ENCODE peak calls at places on chromosomes 7 and 10, in ten cellular contexts. N is OCI-LY7, A is fibroblast of lung, D is GM23248, Z is astrocyte, L is HCT116, M is A549, W is PC-9, H is mammary epithelial cell, X is IMR-90. S is an unnamed sample.

GRCh38 chr10:70672165-70672992 is at the start of gene ADAMTS14:
- DNase-seq in N (no peak), A (peak; percentile 64), D (peak; percentile 80), Z (peak; percentile 52), L (peak; percentile 29), M (peak; percentile 33), W (peak; percentile 34), H (no peak), X (no peak), S (peak; percentile 61)

GRCh38 chr10:24723386-24723787 is 300 bp downstream of the ARHGAP21 start:
- DNase-seq in N (peak; percentile 54), A (peak; percentile 42), D (peak; percentile 74), Z (no peak), L (no peak), M (peak; percentile 21), W (no peak), H (peak; percentile 30), X (peak; percentile 36), S (no peak)

GRCh38 chr7:55024776-55025175 is 6.0 kb downstream of the EGFR start:
- DNase-seq in N (no peak), A (peak; percentile 43), D (peak; percentile 97), Z (no peak), L (no peak), M (no peak), W (no peak), H (no peak), X (peak; percentile 65), S (no peak)

GRCh38 chr10:5585517-5586222 is 60.9 kb downstream of the CALML3 start:
- DNase-seq in N (no peak), A (peak; percentile 61), D (peak; percentile 40), Z (peak; percentile 52), L (no peak), M (no peak), W (no peak), H (peak; percentile 64), X (no peak), S (peak; percentile 55)

GRCh38 chr10:72263613-72264241 is 10.0 kb upstream of the DDIT4 start:
- DNase-seq in N (peak; percentile 93), A (no peak), D (no peak), Z (no peak), L (no peak), M (no peak), W (peak; percentile 96), H (peak; percentile 96), X (no peak), S (peak; percentile 73)

GRCh38 chr10:87700031-87700796 is 40.5 kb downstream of the PAPSS2 start:
- DNase-seq in N (no peak), A (peak; percentile 70), D (peak; percentile 86), Z (peak; percentile 68), L (no peak), M (no peak), W (no peak), H (peak; percentile 52), X (peak; percentile 74), S (peak; percentile 60)

GRCh38 chr10:128152741-128153583 is 26.7 kb upstream of the MKI67 start:
- DNase-seq in N (no peak), A (no peak), D (no peak), Z (no peak), L (no peak), M (no peak), W (no peak), H (no peak), X (no peak), S (no peak)

GRCh38 chr10:43899224-43899959 is 250.7 kb upstream of the ZNF32 start:
- DNase-seq in N (no peak), A (no peak), D (peak; percentile 40), Z (no peak), L (no peak), M (no peak), W (no peak), H (no peak), X (no peak), S (no peak)

GRCh38 chr7:151697942-151698341 is 178.2 kb upstream of the RHEB start:
- DNase-seq in N (no peak), A (no peak), D (no peak), Z (no peak), L (no peak), M (no peak), W (no peak), H (no peak), X (no peak), S (no peak)

GRCh38 chr7:151697515-151697895 is 177.8 kb upstream of the RHEB start:
- DNase-seq in N (no peak), A (no peak), D (no peak), Z (no peak), L (no peak), M (no peak), W (no peak), H (no peak), X (no peak), S (no peak)

GRCh38 chr7:151694828-151695580 is 175.3 kb upstream of the RHEB start:
- DNase-seq in N (no peak), A (no peak), D (peak; percentile 20), Z (no peak), L (no peak), M (no peak), W (peak; percentile 97), H (no peak), X (no peak), S (peak; percentile 74)

GRCh38 chr7:151695856-151696555 is 176.3 kb upstream of the RHEB start:
- DNase-seq in N (no peak), A (no peak), D (no peak), Z (no peak), L (no peak), M (no peak), W (peak; percentile 28), H (peak; percentile 87), X (no peak), S (no peak)

GRCh38 chr7:151696738-151697514 is 177.2 kb upstream of the RHEB start:
- DNase-seq in N (no peak), A (peak; percentile 29), D (no peak), Z (no peak), L (no peak), M (peak; percentile 71), W (peak; percentile 88), H (peak; percentile 63), X (no peak), S (peak; percentile 70)
- H3K4me2 ChIP-seq in N (no peak overlapping the region), A (no peak overlapping the region), D (no peak overlapping the region), Z (no peak overlapping the region), L (no peak overlapping the region), M (peak overlapping the region; percentile 70), W (peak overlapping the region; percentile 54), H (peak overlapping the region; percentile 76), X (no peak overlapping the region), S (peak overlapping the region; percentile 46)

GRCh38 chr10:104056619-104057273 is 28.9 kb downstream of the COL17A1 start:
- DNase-seq in N (no peak), A (no peak), D (no peak), Z (no peak), L (peak; percentile 40), M (no peak), W (no peak), H (no peak), X (no peak), S (no peak)

GRCh38 chr10:104057717-104058116 is 28.0 kb downstream of the COL17A1 start:
- DNase-seq in N (no peak), A (no peak), D (no peak), Z (no peak), L (no peak), M (no peak), W (no peak), H (no peak), X (no peak), S (no peak)

GRCh38 chr10:104049497-104050250 is 36.0 kb downstream of the COL17A1 start:
- DNase-seq in N (no peak), A (peak; percentile 75), D (peak; percentile 85), Z (peak; percentile 69), L (peak; percentile 37), M (peak; percentile 59), W (peak; percentile 70), H (peak; percentile 68), X (peak; percentile 49), S (peak; percentile 80)

GRCh38 chr10:104052351-104052885 is 33.3 kb downstream of the COL17A1 start:
- DNase-seq in N (no peak), A (no peak), D (no peak), Z (no peak), L (no peak), M (no peak), W (no peak), H (no peak), X (no peak), S (no peak)

DNA sequence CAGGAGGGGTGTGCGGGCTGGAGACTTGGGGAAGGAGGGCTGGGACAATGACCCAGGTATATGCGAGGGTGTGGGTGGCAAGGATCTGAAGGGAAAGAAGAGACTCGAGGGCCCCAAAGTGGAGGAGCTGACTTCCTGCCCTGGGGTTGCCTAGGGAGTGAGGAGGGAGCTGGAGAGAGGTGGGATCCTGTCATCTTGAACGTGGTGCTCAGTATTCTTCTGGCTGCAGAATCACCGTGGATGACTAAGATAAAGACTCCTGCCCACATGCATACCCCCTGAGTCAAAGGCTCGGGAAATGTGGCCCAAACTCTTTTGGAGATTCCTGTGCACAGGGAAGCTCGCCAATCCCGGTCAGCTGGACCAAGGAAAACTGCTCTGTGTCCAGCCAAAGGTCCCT is 31.2 kb downstream of the COL17A1 start:
- DNase-seq in N (no peak), A (peak; percentile 84), D (peak; percentile 88), Z (peak; percentile 73), L (no peak), M (peak; percentile 54), W (no peak), H (no peak), X (peak; percentile 77), S (peak; percentile 58)
- H3K4me2 ChIP-seq in N (no peak overlapping the region), A (no peak overlapping the region), D (peak overlapping the region; percentile 33), Z (peak overlapping the region; percentile 45), L (no peak overlapping the region), M (peak overlapping the region; percentile 39), W (no peak overlapping the region), H (no peak overlapping the region), X (peak overlapping the region; percentile 13), S (no peak overlapping the region)

GRCh38 chr7:158741294-158741666 is 36.7 kb upstream of the NCAPG2 start:
- DNase-seq in N (no peak), A (no peak), D (no peak), Z (no peak), L (no peak), M (no peak), W (no peak), H (no peak), X (no peak), S (no peak)

GRCh38 chr7:158738841-158739240 is 34.2 kb upstream of the NCAPG2 start:
- DNase-seq in N (no peak), A (no peak), D (no peak), Z (no peak), L (no peak), M (no peak), W (peak; percentile 26), H (no peak), X (no peak), S (no peak)

GRCh38 chr7:158740657-158741293 is 36.2 kb upstream of the NCAPG2 start:
- DNase-seq in N (no peak), A (peak; percentile 98), D (peak; percentile 84), Z (peak; percentile 97), L (no peak), M (peak; percentile 51), W (peak; percentile 96), H (no peak), X (peak; percentile 95), S (peak; percentile 90)

GRCh38 chr7:158742065-158742821 is 37.6 kb upstream of the NCAPG2 start:
- DNase-seq in N (no peak), A (no peak), D (no peak), Z (no peak), L (no peak), M (no peak), W (peak; percentile 19), H (no peak), X (no peak), S (no peak)

GRCh38 chr7:158740013-158740656 is 35.5 kb upstream of the NCAPG2 start:
- DNase-seq in N (no peak), A (peak; percentile 95), D (peak; percentile 77), Z (peak; percentile 94), L (no peak), M (no peak), W (peak; percentile 96), H (peak; percentile 39), X (peak; percentile 91), S (peak; percentile 81)
- H3K4me2 ChIP-seq in N (no peak overlapping the region), A (no peak overlapping the region), D (no peak overlapping the region), Z (peak overlapping the region; percentile 69), L (no peak overlapping the region), M (peak overlapping the region; percentile 66), W (peak overlapping the region; percentile 66), H (no peak overlapping the region), X (peak overlapping the region; percentile 56), S (peak overlapping the region; percentile 74)

DNA sequence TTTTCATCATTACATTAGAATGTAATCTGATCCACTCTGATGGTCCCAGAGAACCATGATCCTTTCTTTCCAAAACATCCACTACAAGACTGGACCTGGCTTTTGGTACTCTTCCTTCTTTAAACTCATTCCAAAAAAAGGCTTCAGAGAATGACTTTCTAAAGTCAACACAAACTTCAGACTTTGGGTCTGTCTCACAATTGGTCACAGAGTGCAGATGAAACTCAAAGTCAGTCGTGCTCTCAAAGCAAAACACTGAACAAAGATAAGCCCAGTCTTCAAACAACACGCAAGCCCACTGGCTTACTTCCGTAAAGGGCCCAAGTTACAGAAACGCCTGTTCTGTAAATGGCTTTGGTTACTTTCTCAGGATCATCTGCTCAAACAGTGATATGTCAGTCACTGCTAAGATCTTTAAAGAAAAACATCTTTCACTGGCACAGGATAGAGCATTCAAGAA is 250.9 kb upstream of the MKLN1 start:
- DNase-seq in N (no peak), A (peak; percentile 65), D (peak; percentile 70), Z (peak; percentile 59), L (no peak), M (no peak), W (no peak), H (peak; percentile 36), X (peak; percentile 70), S (no peak)
- H3K4me2 ChIP-seq in N (no peak overlapping the region), A (peak overlapping the region; percentile 46), D (peak overlapping the region; percentile 86), Z (peak overlapping the region; percentile 69), L (no peak overlapping the region), M (peak overlapping the region; percentile 2), W (no peak overlapping the region), H (peak overlapping the region; percentile 72), X (peak overlapping the region; percentile 48), S (no peak overlapping the region)

S was measured in PC-3.